ENCODE peak calls at places on chromosomes 6 and 20, in five cellular contexts. O, Q, N, R and Z are unnamed samples.

GRCh38 chr20:25136643-25137559 is 55.0 kb upstream of the VSX1 start:
- DNase-seq in O (no peak), Q (peak; percentile 93), N (peak; percentile 94), R (no peak), Z (peak; percentile 33)

GRCh38 chr6:63731946-63732735 is 96.5 kb downstream of the PHF3 start:
- DNase-seq in O (no peak), Q (peak; percentile 51), N (no peak), R (no peak), Z (no peak)

GRCh38 chr6:17869010-17869752 is 118.3 kb downstream of the KIF13A start:
- DNase-seq in O (no peak), Q (peak; percentile 78), N (no peak), R (no peak), Z (no peak)

GRCh38 chr6:44004625-44005506 is 122.4 kb downstream of the MRPL14 start:
- DNase-seq in O (peak; percentile 35), Q (no peak), N (no peak), R (no peak), Z (no peak)

GRCh38 chr6:85077098-85077497 is 312.7 kb upstream of the TBX18 start:
- DNase-seq in O (no peak), Q (peak; percentile 2), N (no peak), R (no peak), Z (no peak)

GRCh38 chr6:168212322-168212721 is 107.3 kb downstream of the DACT2 start:
- DNase-seq in O (no peak), Q (no peak), N (no peak), R (no peak), Z (no peak)

GRCh38 chr20:10306440-10307358 is 88.1 kb downstream of the SNAP25 start:
- DNase-seq in O (no peak), Q (peak; percentile 96), N (peak; percentile 92), R (no peak), Z (no peak)

GRCh38 chr6:22110042-22110441 is 186.8 kb downstream of the PRL start:
- DNase-seq in O (no peak), Q (no peak), N (peak; percentile 6), R (no peak), Z (no peak)

GRCh38 chr6:125598422-125598821 is 151.0 kb upstream of the HEY2 start:
- DNase-seq in O (no peak), Q (peak; percentile 39), N (peak; percentile 84), R (no peak), Z (no peak)

GRCh38 chr6:37632989-37633550 is 64.6 kb downstream of the MDGA1 start:
- DNase-seq in O (no peak), Q (no peak), N (no peak), R (no peak), Z (no peak)

GRCh38 chr6:15017251-15017650 is 228.6 kb upstream of the JARID2 start:
- DNase-seq in O (no peak), Q (peak; percentile 24), N (peak; percentile 11), R (no peak), Z (no peak)

GRCh38 chr6:71404145-71404966 is 115.7 kb downstream of the OGFRL1 start:
- DNase-seq in O (no peak), Q (peak; percentile 93), N (peak; percentile 88), R (no peak), Z (no peak)

GRCh38 chr6:73558624-73559398 is 38.0 kb upstream of the EEF1A1 start:
- DNase-seq in O (no peak), Q (no peak), N (no peak), R (no peak), Z (no peak)

GRCh38 chr20:2004171-2004570 is 10.3 kb upstream of the PDYN start:
- DNase-seq in O (no peak), Q (no peak), N (no peak), R (no peak), Z (no peak)

GRCh38 chr6:137290601-137291261 is 71.5 kb upstream of the IFNGR1 start:
- DNase-seq in O (no peak), Q (no peak), N (no peak), R (no peak), Z (no peak)

GRCh38 chr20:24761220-24762065 is 187.6 kb upstream of the CST7 start:
- DNase-seq in O (no peak), Q (no peak), N (no peak), R (peak; percentile 15), Z (no peak)

GRCh38 chr6:44662461-44663121 is 275.1 kb downstream of the CDC5L start:
- DNase-seq in O (peak; percentile 13), Q (peak; percentile 98), N (peak; percentile 94), R (no peak), Z (no peak)

GRCh38 chr6:125314019-125314581 is 12.3 kb upstream of the HDDC2 start:
- DNase-seq in O (peak; percentile 77), Q (peak; percentile 42), N (peak; percentile 80), R (peak; percentile 58), Z (peak; percentile 34)

GRCh38 chr20:21559305-21559704 is 45.4 kb upstream of the NKX2-2 start:
- DNase-seq in O (no peak), Q (no peak), N (no peak), R (no peak), Z (no peak)

GRCh38 chr6:41191569-41191968 is 9.4 kb downstream of the TREML2 start:
- DNase-seq in O (peak; percentile 31), Q (no peak), N (peak; percentile 55), R (no peak), Z (no peak)

GRCh38 chr20:47535088-47535487 is 33.4 kb downstream of the NCOA3 start:
- DNase-seq in O (peak; percentile 60), Q (no peak), N (no peak), R (no peak), Z (no peak)

GRCh38 chr6:16482702-16483314 is 244.4 kb downstream of the GMPR start:
- DNase-seq in O (no peak), Q (no peak), N (no peak), R (no peak), Z (no peak)

GRCh38 chr6:30101939-30102700 is 10.8 kb downstream of the TRIM31 start:
- DNase-seq in O (peak; percentile 38), Q (peak; percentile 74), N (peak; percentile 90), R (peak; percentile 90), Z (peak; percentile 97)

GRCh38 chr6:137879301-137879700 is 12.2 kb downstream of the TNFAIP3 start:
- DNase-seq in O (no peak), Q (no peak), N (no peak), R (no peak), Z (no peak)

GRCh38 chr20:6886065-6886729 is 118.7 kb downstream of the BMP2 start:
- DNase-seq in O (no peak), Q (no peak), N (no peak), R (no peak), Z (no peak)

GRCh38 chr6:151375833-151376232 is 15.5 kb downstream of the ZBTB2 start:
- DNase-seq in O (no peak), Q (no peak), N (no peak), R (no peak), Z (no peak)

GRCh38 chr20:57470666-57471495 is 54.1 kb downstream of the CTCFL start:
- DNase-seq in O (peak; percentile 29), Q (no peak), N (no peak), R (no peak), Z (no peak)

GRCh38 chr6:130453230-130453629 is 87.4 kb downstream of the TMEM200A start:
- DNase-seq in O (no peak), Q (peak; percentile 91), N (peak; percentile 25), R (no peak), Z (no peak)

GRCh38 chr6:125421853-125422252 is 120.1 kb upstream of the HDDC2 start:
- DNase-seq in O (no peak), Q (peak; percentile 48), N (peak; percentile 53), R (no peak), Z (no peak)

GRCh38 chr20:5056801-5057599 is 55.7 kb upstream of the SLC23A2 start:
- DNase-seq in O (peak; percentile 57), Q (peak; percentile 15), N (peak; percentile 37), R (peak; percentile 43), Z (no peak)

GRCh38 chr20:35883778-35884540 is 70.3 kb downstream of the SCAND1 start:
- DNase-seq in O (peak; percentile 72), Q (peak; percentile 100), N (peak; percentile 99), R (peak; percentile 69), Z (peak; percentile 51)
- H3K27ac ChIP-seq in O (no peak overlapping the region), Q (peak overlapping the region; percentile 93), N (peak overlapping the region; percentile 65), R (peak overlapping the region; percentile 80), Z (no peak overlapping the region)

DNA sequence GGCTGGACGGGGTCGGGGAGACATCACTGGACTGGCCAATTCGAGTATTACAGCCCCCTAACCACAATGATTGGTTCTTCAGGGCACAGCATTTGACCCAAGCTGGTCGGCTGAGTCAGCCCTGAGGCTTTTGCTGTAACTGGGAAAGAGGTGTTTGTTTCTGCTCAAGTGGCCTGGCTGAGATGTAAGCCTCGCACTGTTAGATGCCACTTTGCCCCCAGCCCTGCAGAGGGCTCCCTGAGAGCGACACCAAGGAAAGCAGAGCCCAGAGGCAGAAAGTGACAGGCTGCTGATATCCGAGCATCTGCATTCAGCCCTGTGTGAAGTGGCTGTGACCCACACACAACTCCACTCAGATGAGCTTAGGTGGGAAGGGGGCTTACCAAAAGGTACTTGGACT is 19.4 kb downstream of the ERGIC3 start:
- DNase-seq in O (peak; percentile 82), Q (peak; percentile 51), N (peak; percentile 40), R (no peak), Z (no peak)
- TF ChIP-seq CTCF in O (peak; percentile 83), Q (peak; percentile 39), N (peak; percentile 26), R (no peak), Z (no peak)

GRCh38 chr6:3456395-3456767 is 469 bp downstream of the SLC22A23 start:
- DNase-seq in O (no peak), Q (no peak), N (no peak), R (no peak), Z (no peak)

GRCh38 chr6:3458706-3459421 is 2.0 kb upstream of the SLC22A23 start:
- DNase-seq in O (no peak), Q (no peak), N (no peak), R (no peak), Z (no peak)

GRCh38 chr6:3455490-3456394 is 1.1 kb downstream of the SLC22A23 start:
- DNase-seq in O (no peak), Q (no peak), N (no peak), R (peak; percentile 27), Z (peak; percentile 51)

GRCh38 chr6:3457710-3458605 is 1.1 kb upstream of the SLC22A23 start:
- DNase-seq in O (no peak), Q (peak; percentile 41), N (peak; percentile 31), R (peak; percentile 77), Z (peak; percentile 69)

DNA sequence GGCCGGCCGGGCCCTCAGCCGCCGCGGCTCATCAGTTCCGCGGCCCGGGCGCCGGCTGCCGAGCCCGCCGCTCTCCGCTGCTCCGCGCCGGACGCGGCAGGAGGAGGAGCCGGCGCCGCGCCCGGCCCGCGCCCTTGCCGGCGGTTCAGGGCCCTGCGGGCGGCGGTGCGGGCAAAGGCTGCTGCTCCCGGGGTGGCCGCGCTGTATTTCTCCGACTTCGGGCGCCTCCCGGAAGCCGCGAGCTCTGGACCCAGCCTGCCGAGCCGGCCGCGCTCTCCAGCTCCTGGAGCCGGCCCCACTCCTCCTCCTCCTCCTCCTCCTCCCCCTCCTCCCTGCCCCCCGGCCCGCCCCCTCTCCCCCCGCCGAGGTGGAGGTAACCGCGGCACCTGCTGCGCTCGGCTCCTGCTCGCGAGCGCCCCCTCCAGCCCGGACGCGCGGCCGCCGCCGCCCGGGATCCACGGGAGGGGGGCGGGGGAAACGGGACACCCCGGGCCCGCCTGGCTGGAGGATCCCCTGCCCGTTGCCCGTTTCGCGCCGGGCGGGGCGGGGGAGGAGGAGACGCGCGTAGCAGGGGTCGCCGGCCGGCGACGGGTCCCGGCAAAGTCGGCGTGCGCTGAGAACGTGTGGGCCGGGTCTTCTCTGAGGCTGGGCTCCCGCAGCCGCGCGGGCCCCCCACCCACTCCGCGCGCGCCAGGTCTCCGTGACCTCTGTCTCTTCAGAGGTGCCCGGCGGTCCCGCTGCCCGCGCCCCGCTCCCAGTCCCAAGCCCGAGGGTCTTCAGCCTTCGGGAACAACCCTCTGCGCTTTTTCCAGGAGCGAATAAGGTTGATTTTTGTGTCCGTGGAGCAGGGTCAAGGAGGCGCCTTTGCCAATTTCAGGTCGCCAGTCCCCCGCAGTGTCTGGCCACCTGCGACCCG is at the start of gene SLC22A23:
- DNase-seq in O (peak; percentile 39), Q (peak; percentile 43), N (peak; percentile 32), R (peak; percentile 84), Z (peak; percentile 88)
- H3K27ac ChIP-seq in O (no peak within 1 kb of the TSS), Q (no peak within 1 kb of the TSS), N (no peak within 1 kb of the TSS), R (peak within 1 kb of the TSS; percentile 70), Z (peak within 1 kb of the TSS; percentile 46)

GRCh38 chr6:157898169-157898568 is 75.1 kb downstream of the SNX9 start:
- DNase-seq in O (peak; percentile 25), Q (no peak), N (no peak), R (no peak), Z (no peak)
- TF ChIP-seq CTCF in O (peak; percentile 54), Q (peak; percentile 12), N (no peak), R (no peak), Z (no peak)